ENCODE peak calls at places on chromosome 9, in seven cellular contexts. D, S, R, A, N, T and W are unnamed samples.

GRCh38 chr9:89676281-89676680 is 71.5 kb downstream of the GADD45G start:
- DNase-seq in D (no peak), N (no peak), T (peak), A (no peak), S (no peak), R (no peak), W (no peak)

GRCh38 chr9:18268381-18268780 is 205.6 kb upstream of the ADAMTSL1 start:
- DNase-seq in N (no peak), D (peak), S (peak), A (peak), R (no peak), T (no peak), W (no peak)

GRCh38 chr9:136760424-136760823 is 2.4 kb upstream of the LCN8 start:
- DNase-seq in T (no peak), A (no peak), S (no peak), R (no peak), D (no peak), N (no peak), W (no peak)

GRCh38 chr9:134350416-134350994 is 24.2 kb downstream of the RXRA start:
- DNase-seq in R (no peak), S (no peak), D (no peak), T (no peak), A (no peak), N (no peak), W (no peak)

GRCh38 chr9:35035851-35036701 is 36.3 kb downstream of the VCP start:
- DNase-seq in N (no peak), S (no peak), D (no peak), R (peak), A (peak), T (peak), W (no peak)

GRCh38 chr9:79896390-79896789 is 324.6 kb downstream of the TLE4 start:
- DNase-seq in T (no peak), A (no peak), S (no peak), N (no peak), R (no peak), D (no peak), W (no peak)

GRCh38 chr9:7088598-7088997 is 330.8 kb downstream of the KDM4C start:
- DNase-seq in R (no peak), A (no peak), S (no peak), D (no peak), T (no peak), N (no peak), W (no peak)

GRCh38 chr9:110444911-110445310 is 107.2 kb upstream of the TXNDC8 start:
- DNase-seq in S (no peak), R (no peak), A (peak), N (no peak), D (no peak), T (no peak), W (no peak)

GRCh38 chr9:82188817-82189216 is 200.2 kb downstream of the SPATA31D1 start:
- DNase-seq in T (no peak), S (no peak), N (no peak), D (no peak), R (no peak), A (no peak), W (no peak)

GRCh38 chr9:136372561-136373299 is 739 bp downstream of the CARD9 start:
- DNase-seq in R (no peak), S (peak), T (peak), D (peak), A (peak), N (peak), W (peak)

GRCh38 chr9:10251490-10251889 is 361.3 kb downstream of the PTPRD start:
- DNase-seq in D (no peak), A (no peak), N (no peak), T (no peak), R (no peak), S (no peak), W (no peak)

GRCh38 chr9:124473310-124473709 is 23.1 kb downstream of the ADGRD2 start:
- DNase-seq in T (no peak), S (no peak), R (no peak), A (no peak), D (no peak), N (no peak), W (no peak)

GRCh38 chr9:77475641-77476473 is 172.3 kb downstream of the GNA14 start:
- DNase-seq in S (no peak), N (no peak), A (peak), R (peak), T (no peak), D (no peak), W (peak)

GRCh38 chr9:125908138-125908537 is 161.0 kb downstream of the PBX3 start:
- DNase-seq in D (no peak), N (no peak), R (no peak), S (no peak), A (no peak), T (no peak), W (no peak)

GRCh38 chr9:22617156-22617555 is 170.5 kb downstream of the DMRTA1 start:
- DNase-seq in D (no peak), A (no peak), S (no peak), T (no peak), N (no peak), R (no peak), W (no peak)

GRCh38 chr9:68955281-68955680 is 58.6 kb downstream of the PRKACG start:
- DNase-seq in T (no peak), R (peak), N (no peak), D (no peak), S (no peak), A (no peak), W (no peak)

GRCh38 chr9:133608881-133609280 is 308 bp downstream of the FAM163B start:
- DNase-seq in N (no peak), R (no peak), A (no peak), S (no peak), T (no peak), D (no peak), W (no peak)